ENCODE peak calls at places on chromosomes 1 and 21, in seven cellular contexts. H is right lobe of liver, G is HFF-Myc, A is dorsolateral prefrontal cortex, V is fibroblast of the aortic adventitia, E is lower leg skin, D is esophagus muscularis mucosa. S is an unnamed sample.

GRCh38 chr21:14567557-14568279 is 21.6 kb upstream of the SAMSN1 start:
- DNase-seq in H (no peak), G (no peak), A (no peak), V (no peak), E (no peak), D (no peak), S (peak)

GRCh38 chr1:153617677-153618076 is 1.6 kb upstream of the S100A14 start:
- DNase-seq in H (peak), G (no peak), A (no peak), V (peak), E (peak), D (no peak), S (no peak)

GRCh38 chr1:64917328-64917861 is 49.0 kb downstream of the JAK1 start:
- DNase-seq in H (peak), G (peak), A (no peak), V (peak), E (peak), D (peak), S (peak)

GRCh38 chr1:233364695-233365539 is 37.4 kb downstream of the MAP3K21 start:
- DNase-seq in H (no peak), G (peak), A (no peak), V (peak), E (no peak), D (no peak), S (peak)

GRCh38 chr21:41397416-41397815 is 28.6 kb upstream of the MX1 start:
- DNase-seq in H (no peak), G (no peak), A (no peak), V (no peak), E (peak), D (no peak), S (no peak)

GRCh38 chr1:233607252-233608119 is 6.4 kb upstream of the KCNK1 start:
- DNase-seq in H (peak), G (no peak), A (no peak), V (no peak), E (no peak), D (no peak), S (no peak)

GRCh38 chr1:224359207-224359606 is 2.5 kb downstream of the CNIH4 start:
- DNase-seq in H (no peak), G (no peak), A (no peak), V (no peak), E (no peak), D (no peak), S (no peak)

GRCh38 chr21:38669186-38669585 is 136.5 kb upstream of the ETS2 start:
- DNase-seq in H (no peak), G (no peak), A (no peak), V (peak), E (no peak), D (no peak), S (peak)

GRCh38 chr1:172496678-172497077 is 36.3 kb upstream of the SUCO start:
- DNase-seq in H (no peak), G (no peak), A (no peak), V (no peak), E (no peak), D (no peak), S (no peak)

GRCh38 chr21:25960423-25960822 is 210.1 kb downstream of the APP start:
- DNase-seq in H (no peak), G (no peak), A (no peak), V (no peak), E (no peak), D (no peak), S (no peak)

GRCh38 chr1:150150511-150151021 is 850 bp downstream of the PLEKHO1 start:
- DNase-seq in H (peak), G (no peak), A (no peak), V (peak), E (peak), D (no peak), S (no peak)

GRCh38 chr1:96038636-96039035 is 682.9 kb upstream of the PTBP2 start:
- DNase-seq in H (no peak), G (no peak), A (no peak), V (no peak), E (no peak), D (no peak), S (no peak)

GRCh38 chr21:33058468-33059318 is 11.2 kb upstream of the OLIG1 start:
- DNase-seq in H (peak), G (no peak), A (no peak), V (no peak), E (no peak), D (no peak), S (no peak)

GRCh38 chr1:167800241-167800640 is 78.5 kb downstream of the MPZL1 start:
- DNase-seq in H (no peak), G (no peak), A (no peak), V (no peak), E (no peak), D (no peak), S (no peak)

GRCh38 chr1:117205368-117205767 is 5.4 kb downstream of the VTCN1 start:
- DNase-seq in H (no peak), G (no peak), A (no peak), V (no peak), E (no peak), D (no peak), S (no peak)

GRCh38 chr1:55876276-55877060 is 661.3 kb upstream of the USP24 start:
- DNase-seq in H (no peak), G (no peak), A (no peak), V (peak), E (no peak), D (no peak), S (no peak)

GRCh38 chr1:85216697-85217096 is 15.9 kb upstream of the SYDE2 start:
- DNase-seq in H (no peak), G (no peak), A (no peak), V (no peak), E (no peak), D (no peak), S (no peak)

GRCh38 chr1:85223334-85223733 is 22.5 kb upstream of the SYDE2 start:
- DNase-seq in H (no peak), G (no peak), A (no peak), V (no peak), E (no peak), D (no peak), S (no peak)

GRCh38 chr1:85224734-85225623 is 24.2 kb upstream of the SYDE2 start:
- DNase-seq in H (no peak), G (no peak), A (no peak), V (no peak), E (no peak), D (no peak), S (peak)

GRCh38 chr1:85220756-85221166 is 19.9 kb upstream of the SYDE2 start:
- DNase-seq in H (no peak), G (no peak), A (no peak), V (peak), E (no peak), D (no peak), S (no peak)

GRCh38 chr1:85219853-85220610 is 19.2 kb upstream of the SYDE2 start:
- DNase-seq in H (no peak), G (no peak), A (no peak), V (no peak), E (no peak), D (no peak), S (no peak)
- TF ChIP-seq CTCF in H (no peak), G (no peak), A (no peak), V (no peak), E (no peak), D (no peak), S (no peak)

GRCh38 chr1:220084460-220084859 is 5.1 kb downstream of the BPNT1 start:
- DNase-seq in H (no peak), G (no peak), A (no peak), V (no peak), E (no peak), D (no peak), S (peak)

GRCh38 chr1:220094016-220094911 is at the start of gene IARS2:
- DNase-seq in H (peak), G (peak), A (peak), V (peak), E (peak), D (peak), S (peak)

GRCh38 chr1:220092694-220093093 is 1.2 kb upstream of the IARS2 start:
- DNase-seq in H (no peak), G (no peak), A (no peak), V (no peak), E (no peak), D (no peak), S (no peak)

GRCh38 chr1:220093361-220094015 is 444 bp upstream of the IARS2 start:
- DNase-seq in H (no peak), G (no peak), A (no peak), V (no peak), E (no peak), D (no peak), S (peak)

GRCh38 chr1:220089650-220090556 is at the start of gene BPNT1:
- DNase-seq in H (peak), G (peak), A (peak), V (peak), E (peak), D (peak), S (peak)
- H3K4me3 ChIP-seq in H (peak), G (peak), A (peak), V (peak), E (peak), D (peak), S (peak)

DNA sequence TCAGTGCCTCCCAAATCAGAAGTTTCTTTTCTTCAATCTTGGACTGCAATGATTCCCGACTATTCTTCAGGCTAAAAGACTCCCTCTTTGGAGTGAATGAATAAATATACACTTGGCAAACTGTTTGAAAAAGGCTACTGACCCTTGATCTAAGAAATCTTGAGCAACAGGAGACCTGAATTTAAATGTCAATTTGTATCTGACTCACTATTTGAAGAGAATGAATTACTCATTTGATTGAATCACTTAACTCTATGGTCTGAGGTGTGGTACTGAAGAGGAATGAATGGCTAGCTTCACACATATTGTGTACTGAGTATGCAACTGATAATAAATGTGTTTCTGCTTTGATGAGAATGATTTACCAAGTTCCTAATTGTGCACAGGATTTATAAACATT is 4.6 kb upstream of the SMG7 start:
- DNase-seq in H (no peak), G (no peak), A (no peak), V (no peak), E (no peak), D (no peak), S (peak)
- TF ChIP-seq CTCF in H (no peak), G (no peak), A (no peak), V (no peak), E (no peak), D (no peak), S (no peak)

GRCh38 chr1:31154000-31154631 is 85.6 kb downstream of the NKAIN1 start:
- DNase-seq in H (no peak), G (no peak), A (no peak), V (peak), E (no peak), D (no peak), S (no peak)
- H3K4me3 ChIP-seq in H (peak), G (peak), A (peak), V (peak), E (no peak), D (peak), S (peak)

GRCh38 chr1:30845891-30846290 is 62.7 kb downstream of the SDC3 start:
- DNase-seq in H (no peak), G (no peak), A (no peak), V (no peak), E (no peak), D (no peak), S (no peak)
- TF ChIP-seq CTCF in H (no peak), G (no peak), A (no peak), V (peak), E (no peak), D (no peak), S (no peak)

GRCh38 chr1:39568208-39568607 is 8.4 kb downstream of the PABPC4 start:
- DNase-seq in H (no peak), G (no peak), A (no peak), V (no peak), E (no peak), D (no peak), S (no peak)
- H3K4me3 ChIP-seq in H (no peak), G (no peak), A (no peak), V (no peak), E (no peak), D (no peak), S (no peak)

S was measured in choroid plexus epithelial cell.